ENCODE peak calls at places on chromosome 16, in ten cellular contexts. One of them, this sample, is unnamed.

GRCh38 chr16:15777533-15778203 is 79.2 kb downstream of the MYH11 start:
- DNase-seq in HEK293T: peak
- DNase-seq in WTC11: peak
- DNase-seq in stomach: no peak
- DNase-seq in OCI-LY7: peak
- DNase-seq in NCI-H146: peak
- DNase-seq in left colon: no peak
- DNase-seq in fibroblast of the aortic adventitia: peak
- DNase-seq in NCI-H1092: peak
- DNase-seq in posterior cingulate gyrus: no peak
- DNase-seq in this sample: no peak

GRCh38 chr16:67842509-67843342 is 606 bp downstream of the THAP11 start:
- DNase-seq in NCI-H146: peak
- DNase-seq in HEK293T: peak
- DNase-seq in OCI-LY7: peak
- DNase-seq in stomach: peak
- DNase-seq in left colon: peak
- DNase-seq in NCI-H1092: peak
- DNase-seq in WTC11: peak
- DNase-seq in fibroblast of the aortic adventitia: peak
- DNase-seq in posterior cingulate gyrus: peak
- DNase-seq in this sample: no peak

GRCh38 chr16:87434146-87434667 is 42.1 kb downstream of the MAP1LC3B start:
- DNase-seq in fibroblast of the aortic adventitia: no peak
- DNase-seq in OCI-LY7: no peak
- DNase-seq in stomach: no peak
- DNase-seq in WTC11: no peak
- DNase-seq in NCI-H1092: no peak
- DNase-seq in posterior cingulate gyrus: no peak
- DNase-seq in left colon: no peak
- DNase-seq in NCI-H146: no peak
- DNase-seq in HEK293T: no peak
- DNase-seq in this sample: no peak

GRCh38 chr16:9138731-9139501 is 47.5 kb downstream of the HAPSTR1 start:
- DNase-seq in WTC11: peak
- DNase-seq in OCI-LY7: peak
- DNase-seq in NCI-H146: peak
- DNase-seq in fibroblast of the aortic adventitia: peak
- DNase-seq in left colon: peak
- DNase-seq in stomach: peak
- DNase-seq in NCI-H1092: peak
- DNase-seq in posterior cingulate gyrus: peak
- DNase-seq in HEK293T: peak
- DNase-seq in this sample: peak

GRCh38 chr16:12398736-12399047 is 405.0 kb downstream of the CPPED1 start:
- DNase-seq in fibroblast of the aortic adventitia: no peak
- DNase-seq in left colon: no peak
- DNase-seq in posterior cingulate gyrus: no peak
- DNase-seq in OCI-LY7: no peak
- DNase-seq in NCI-H146: no peak
- DNase-seq in HEK293T: no peak
- DNase-seq in stomach: no peak
- DNase-seq in NCI-H1092: no peak
- DNase-seq in WTC11: no peak
- DNase-seq in this sample: no peak

GRCh38 chr16:85539629-85540291 is 73.4 kb upstream of the GSE1 start:
- DNase-seq in posterior cingulate gyrus: no peak
- DNase-seq in HEK293T: no peak
- DNase-seq in fibroblast of the aortic adventitia: no peak
- DNase-seq in OCI-LY7: no peak
- DNase-seq in WTC11: no peak
- DNase-seq in NCI-H146: no peak
- DNase-seq in stomach: no peak
- DNase-seq in NCI-H1092: no peak
- DNase-seq in left colon: no peak
- DNase-seq in this sample: no peak

GRCh38 chr16:84569382-84569987 is 48.4 kb downstream of the COTL1 start:
- DNase-seq in WTC11: no peak
- DNase-seq in posterior cingulate gyrus: no peak
- DNase-seq in left colon: peak
- DNase-seq in NCI-H146: no peak
- DNase-seq in OCI-LY7: no peak
- DNase-seq in NCI-H1092: no peak
- DNase-seq in HEK293T: no peak
- DNase-seq in fibroblast of the aortic adventitia: peak
- DNase-seq in stomach: peak
- DNase-seq in this sample: no peak

GRCh38 chr16:11105038-11105903 is 150.7 kb downstream of the SOCS1 start:
- DNase-seq in HEK293T: no peak
- DNase-seq in NCI-H1092: no peak
- DNase-seq in WTC11: no peak
- DNase-seq in OCI-LY7: peak
- DNase-seq in posterior cingulate gyrus: peak
- DNase-seq in stomach: no peak
- DNase-seq in fibroblast of the aortic adventitia: peak
- DNase-seq in left colon: no peak
- DNase-seq in NCI-H146: peak
- DNase-seq in this sample: peak

GRCh38 chr16:82031116-82032084 is 3.7 kb upstream of the HSD17B2 start:
- DNase-seq in posterior cingulate gyrus: no peak
- DNase-seq in stomach: no peak
- DNase-seq in OCI-LY7: peak
- DNase-seq in WTC11: no peak
- DNase-seq in HEK293T: peak
- DNase-seq in fibroblast of the aortic adventitia: peak
- DNase-seq in left colon: no peak
- DNase-seq in NCI-H1092: peak
- DNase-seq in NCI-H146: peak
- DNase-seq in this sample: peak

GRCh38 chr16:67961551-67961957 is 6.9 kb downstream of the SLC12A4 start:
- DNase-seq in posterior cingulate gyrus: no peak
- DNase-seq in WTC11: no peak
- DNase-seq in NCI-H1092: peak
- DNase-seq in NCI-H146: peak
- DNase-seq in HEK293T: no peak
- DNase-seq in fibroblast of the aortic adventitia: no peak
- DNase-seq in stomach: peak
- DNase-seq in OCI-LY7: no peak
- DNase-seq in left colon: peak
- DNase-seq in this sample: no peak

GRCh38 chr16:24626251-24626650 is 86.9 kb downstream of the RBBP6 start:
- DNase-seq in stomach: no peak
- DNase-seq in NCI-H1092: no peak
- DNase-seq in NCI-H146: no peak
- DNase-seq in HEK293T: no peak
- DNase-seq in WTC11: no peak
- DNase-seq in posterior cingulate gyrus: no peak
- DNase-seq in fibroblast of the aortic adventitia: peak
- DNase-seq in left colon: no peak
- DNase-seq in OCI-LY7: no peak
- DNase-seq in this sample: no peak

GRCh38 chr16:1846416-1846815 is 19.4 kb downstream of the FAHD1 start:
- DNase-seq in fibroblast of the aortic adventitia: no peak
- DNase-seq in OCI-LY7: no peak
- DNase-seq in stomach: no peak
- DNase-seq in WTC11: no peak
- DNase-seq in posterior cingulate gyrus: no peak
- DNase-seq in NCI-H146: no peak
- DNase-seq in NCI-H1092: no peak
- DNase-seq in left colon: no peak
- DNase-seq in HEK293T: no peak
- DNase-seq in this sample: no peak

GRCh38 chr16:58709338-58709737 is 24.8 kb upstream of the SLC38A7 start:
- DNase-seq in stomach: no peak
- DNase-seq in fibroblast of the aortic adventitia: no peak
- DNase-seq in NCI-H1092: no peak
- DNase-seq in posterior cingulate gyrus: no peak
- DNase-seq in OCI-LY7: no peak
- DNase-seq in left colon: no peak
- DNase-seq in WTC11: no peak
- DNase-seq in NCI-H146: no peak
- DNase-seq in HEK293T: no peak
- DNase-seq in this sample: no peak

GRCh38 chr16:55487048-55487803 is 8.2 kb downstream of the MMP2 start:
- DNase-seq in NCI-H146: no peak
- DNase-seq in posterior cingulate gyrus: no peak
- DNase-seq in WTC11: no peak
- DNase-seq in OCI-LY7: no peak
- DNase-seq in fibroblast of the aortic adventitia: peak
- DNase-seq in left colon: no peak
- DNase-seq in NCI-H1092: no peak
- DNase-seq in HEK293T: no peak
- DNase-seq in stomach: no peak
- DNase-seq in this sample: no peak

GRCh38 chr16:80682435-80683070 is 121.8 kb downstream of the CDYL2 start:
- DNase-seq in left colon: no peak
- DNase-seq in NCI-H1092: no peak
- DNase-seq in HEK293T: no peak
- DNase-seq in OCI-LY7: no peak
- DNase-seq in fibroblast of the aortic adventitia: peak
- DNase-seq in NCI-H146: no peak
- DNase-seq in WTC11: no peak
- DNase-seq in posterior cingulate gyrus: peak
- DNase-seq in stomach: no peak
- DNase-seq in this sample: peak

GRCh38 chr16:89153848-89154271 is 17.7 kb upstream of the CDH15 start:
- DNase-seq in stomach: no peak
- DNase-seq in OCI-LY7: no peak
- DNase-seq in WTC11: no peak
- DNase-seq in left colon: no peak
- DNase-seq in NCI-H1092: no peak
- DNase-seq in posterior cingulate gyrus: no peak
- DNase-seq in NCI-H146: no peak
- DNase-seq in fibroblast of the aortic adventitia: no peak
- DNase-seq in HEK293T: no peak
- DNase-seq in this sample: no peak

GRCh38 chr16:53433930-53434435 is 288 bp upstream of the RBL2 start:
- DNase-seq in WTC11: no peak
- DNase-seq in left colon: no peak
- DNase-seq in HEK293T: peak
- DNase-seq in stomach: no peak
- DNase-seq in NCI-H146: no peak
- DNase-seq in fibroblast of the aortic adventitia: peak
- DNase-seq in NCI-H1092: no peak
- DNase-seq in OCI-LY7: peak
- DNase-seq in posterior cingulate gyrus: no peak
- DNase-seq in this sample: peak

GRCh38 chr16:25693621-25694020 is 1.9 kb downstream of the HS3ST4 start:
- DNase-seq in stomach: no peak
- DNase-seq in posterior cingulate gyrus: no peak
- DNase-seq in NCI-H1092: no peak
- DNase-seq in WTC11: no peak
- DNase-seq in HEK293T: no peak
- DNase-seq in left colon: no peak
- DNase-seq in fibroblast of the aortic adventitia: no peak
- DNase-seq in NCI-H146: no peak
- DNase-seq in OCI-LY7: no peak
- DNase-seq in this sample: no peak

GRCh38 chr16:55257971-55258613 is 65.9 kb upstream of the IRX6 start:
- DNase-seq in stomach: peak
- DNase-seq in WTC11: peak
- DNase-seq in NCI-H146: no peak
- DNase-seq in fibroblast of the aortic adventitia: peak
- DNase-seq in OCI-LY7: peak
- DNase-seq in posterior cingulate gyrus: no peak
- DNase-seq in left colon: peak
- DNase-seq in HEK293T: peak
- DNase-seq in NCI-H1092: no peak
- DNase-seq in this sample: no peak

GRCh38 chr16:72878301-72879269 is 169.3 kb downstream of the ZFHX3 start:
- DNase-seq in NCI-H1092: no peak
- DNase-seq in stomach: no peak
- DNase-seq in fibroblast of the aortic adventitia: peak
- DNase-seq in OCI-LY7: no peak
- DNase-seq in left colon: no peak
- DNase-seq in WTC11: no peak
- DNase-seq in posterior cingulate gyrus: no peak
- DNase-seq in NCI-H146: no peak
- DNase-seq in HEK293T: no peak
- DNase-seq in this sample: no peak

GRCh38 chr16:81429045-81429521 is 15.5 kb upstream of the CMIP start:
- DNase-seq in WTC11: peak
- DNase-seq in fibroblast of the aortic adventitia: peak
- DNase-seq in HEK293T: peak
- DNase-seq in NCI-H1092: no peak
- DNase-seq in posterior cingulate gyrus: no peak
- DNase-seq in OCI-LY7: peak
- DNase-seq in NCI-H146: peak
- DNase-seq in left colon: peak
- DNase-seq in stomach: peak
- DNase-seq in this sample: no peak

GRCh38 chr16:28981517-28981916 is 3.3 kb upstream of the LAT start:
- DNase-seq in posterior cingulate gyrus: no peak
- DNase-seq in NCI-H1092: no peak
- DNase-seq in fibroblast of the aortic adventitia: no peak
- DNase-seq in WTC11: peak
- DNase-seq in NCI-H146: no peak
- DNase-seq in HEK293T: peak
- DNase-seq in OCI-LY7: peak
- DNase-seq in left colon: no peak
- DNase-seq in stomach: no peak
- DNase-seq in this sample: peak

This sample was measured in frontal cortex.